ENCODE peak calls at places on chromosomes 11 and 22, in ten cellular contexts. G is IMR-90, U is HepG2, J is transverse colon, R is A549, Z is uterus, V is body of pancreas, D is adrenal gland, L is gastrocnemius medialis, N is endothelial cell of umbilical vein. H is an unnamed sample.
A peak's percentile ranks its signal among the peaks of the same experiment; 100 is the strongest.

GRCh38 chr11:125618383-125618782 is 6.6 kb upstream of the CHEK1 start:
- DNase-seq in G (no peak), U (no peak), J (no peak), R (no peak), Z (no peak), V (no peak), D (no peak), L (no peak), N (no peak), H (no peak)

GRCh38 chr11:72625746-72626636 is 48.2 kb downstream of the PDE2A start:
- DNase-seq in G (peak; percentile 27), U (peak; percentile 53), J (peak; percentile 52), R (no peak), Z (no peak), V (peak; percentile 47), D (peak; percentile 79), L (no peak), N (peak; percentile 85), H (peak; percentile 39)

GRCh38 chr11:77159937-77160495 is 32.0 kb downstream of the MYO7A start:
- DNase-seq in G (no peak), U (no peak), J (no peak), R (no peak), Z (no peak), V (no peak), D (no peak), L (no peak), N (no peak), H (no peak)

GRCh38 chr11:112023104-112023503 is 2.1 kb upstream of the DLAT start:
- DNase-seq in G (no peak), U (peak; percentile 6), J (no peak), R (no peak), Z (no peak), V (no peak), D (no peak), L (no peak), N (no peak), H (no peak)

GRCh38 chr22:47199261-47199948 is 437.0 kb downstream of the TBC1D22A start:
- DNase-seq in G (no peak), U (no peak), J (no peak), R (no peak), Z (no peak), V (peak; percentile 9), D (no peak), L (no peak), N (no peak), H (no peak)

GRCh38 chr11:57787920-57788716 is 26.5 kb downstream of the CTNND1 start:
- DNase-seq in G (no peak), U (peak; percentile 32), J (no peak), R (no peak), Z (no peak), V (no peak), D (no peak), L (no peak), N (no peak), H (peak; percentile 70)

GRCh38 chr11:19472679-19473078 is 231.9 kb upstream of the E2F8 start:
- DNase-seq in G (no peak), U (no peak), J (no peak), R (no peak), Z (no peak), V (no peak), D (no peak), L (no peak), N (no peak), H (no peak)

GRCh38 chr22:29251981-29252978 is 15.5 kb downstream of the RHBDD3 start:
- DNase-seq in G (no peak), U (no peak), J (no peak), R (no peak), Z (no peak), V (no peak), D (no peak), L (no peak), N (no peak), H (no peak)

GRCh38 chr11:102111011-102111786 is 952 bp downstream of the YAP1 start:
- DNase-seq in G (peak; percentile 81), U (peak; percentile 94), J (peak; percentile 71), R (peak; percentile 69), Z (peak; percentile 87), V (peak; percentile 72), D (peak; percentile 81), L (peak; percentile 82), N (peak; percentile 77), H (peak; percentile 78)

GRCh38 chr11:102111787-102112653 is 1.8 kb downstream of the YAP1 start:
- DNase-seq in G (peak; percentile 94), U (peak; percentile 97), J (peak; percentile 43), R (peak; percentile 63), Z (peak; percentile 49), V (peak; percentile 47), D (peak; percentile 56), L (peak; percentile 64), N (peak; percentile 93), H (no peak)

GRCh38 chr11:102112654-102112926 is 2.3 kb downstream of the YAP1 start:
- DNase-seq in G (no peak), U (no peak), J (no peak), R (no peak), Z (no peak), V (no peak), D (no peak), L (no peak), N (no peak), H (no peak)

GRCh38 chr11:102110761-102111010 is 439 bp downstream of the YAP1 start:
- DNase-seq in G (no peak), U (no peak), J (no peak), R (no peak), Z (no peak), V (no peak), D (no peak), L (no peak), N (no peak), H (no peak)

GRCh38 chr11:102109896-102110760 is at the start of gene YAP1:
- DNase-seq in G (peak; percentile 91), U (peak; percentile 83), J (peak; percentile 89), R (peak; percentile 25), Z (peak; percentile 93), V (peak; percentile 87), D (peak; percentile 90), L (peak; percentile 91), N (peak; percentile 89), H (peak; percentile 86)
- TF ChIP-seq POLR2A in G (peak; percentile 61), U (peak; percentile 54), J (peak; percentile 63), R (peak; percentile 25), Z (peak; percentile 78), V (peak; percentile 73), D (peak; percentile 82), L (peak; percentile 60), N (no peak), H (no peak)

GRCh38 chr22:38795569-38795968 is 1.6 kb upstream of the DNAL4 start:
- DNase-seq in G (no peak), U (no peak), J (no peak), R (no peak), Z (no peak), V (no peak), D (no peak), L (no peak), N (no peak), H (no peak)

GRCh38 chr22:38789606-38790005 is 4.3 kb downstream of the DNAL4 start:
- DNase-seq in G (no peak), U (no peak), J (no peak), R (no peak), Z (no peak), V (no peak), D (no peak), L (no peak), N (no peak), H (no peak)

GRCh38 chr22:38792833-38793232 is 1.1 kb downstream of the DNAL4 start:
- DNase-seq in G (peak; percentile 59), U (no peak), J (no peak), R (no peak), Z (no peak), V (no peak), D (no peak), L (no peak), N (no peak), H (no peak)

GRCh38 chr22:38796262-38796957 is 2.5 kb upstream of the DNAL4 start:
- DNase-seq in G (no peak), U (no peak), J (no peak), R (no peak), Z (no peak), V (no peak), D (no peak), L (no peak), N (no peak), H (no peak)

DNA sequence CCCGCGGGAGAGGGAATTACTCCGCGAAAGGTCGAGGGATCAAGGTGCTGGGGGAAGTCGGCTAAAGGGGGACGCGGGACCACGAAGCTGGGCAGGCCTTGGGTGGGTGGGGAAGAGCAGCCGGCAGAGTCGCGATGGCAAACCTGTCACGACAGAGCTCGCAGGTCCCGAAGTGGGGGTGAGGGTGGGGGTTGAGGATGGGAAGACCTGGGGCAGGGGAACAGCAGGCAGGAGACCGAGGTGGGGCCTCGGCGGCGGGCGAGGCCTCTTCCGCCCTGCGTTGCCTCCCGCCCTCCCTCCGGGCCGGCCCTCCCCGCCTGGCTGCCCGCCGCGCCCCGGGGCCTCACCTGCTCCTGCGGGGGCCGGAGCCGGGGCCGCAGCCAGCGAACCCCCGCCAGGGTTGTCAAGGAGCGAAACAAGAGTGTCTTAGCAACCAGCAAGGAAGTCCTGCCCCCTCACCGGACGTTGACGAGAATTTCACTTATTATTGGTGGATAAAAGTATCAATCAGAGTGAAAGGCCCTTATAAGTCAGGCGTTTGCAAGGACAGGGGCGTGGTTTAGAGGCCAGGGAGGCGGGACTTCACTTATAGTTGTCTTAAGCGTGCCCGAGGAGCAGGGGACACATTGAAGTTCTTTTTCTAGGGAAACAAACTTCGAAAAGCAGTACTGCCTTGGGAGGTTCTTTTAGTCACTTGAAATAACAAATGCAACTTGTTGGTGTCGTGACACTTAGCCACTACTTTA is at the start of gene DNAL4:
- DNase-seq in G (peak; percentile 98), U (peak; percentile 96), J (peak; percentile 95), R (peak; percentile 81), Z (peak; percentile 95), V (peak; percentile 97), D (peak; percentile 95), L (peak; percentile 98), N (peak; percentile 99), H (peak; percentile 94)
- TF ChIP-seq POLR2A in G (no peak), U (peak; percentile 43), J (peak; percentile 48), R (no peak), Z (peak; percentile 65), V (peak; percentile 56), D (peak; percentile 62), L (peak; percentile 76), N (peak; percentile 32), H (no peak)

DNA sequence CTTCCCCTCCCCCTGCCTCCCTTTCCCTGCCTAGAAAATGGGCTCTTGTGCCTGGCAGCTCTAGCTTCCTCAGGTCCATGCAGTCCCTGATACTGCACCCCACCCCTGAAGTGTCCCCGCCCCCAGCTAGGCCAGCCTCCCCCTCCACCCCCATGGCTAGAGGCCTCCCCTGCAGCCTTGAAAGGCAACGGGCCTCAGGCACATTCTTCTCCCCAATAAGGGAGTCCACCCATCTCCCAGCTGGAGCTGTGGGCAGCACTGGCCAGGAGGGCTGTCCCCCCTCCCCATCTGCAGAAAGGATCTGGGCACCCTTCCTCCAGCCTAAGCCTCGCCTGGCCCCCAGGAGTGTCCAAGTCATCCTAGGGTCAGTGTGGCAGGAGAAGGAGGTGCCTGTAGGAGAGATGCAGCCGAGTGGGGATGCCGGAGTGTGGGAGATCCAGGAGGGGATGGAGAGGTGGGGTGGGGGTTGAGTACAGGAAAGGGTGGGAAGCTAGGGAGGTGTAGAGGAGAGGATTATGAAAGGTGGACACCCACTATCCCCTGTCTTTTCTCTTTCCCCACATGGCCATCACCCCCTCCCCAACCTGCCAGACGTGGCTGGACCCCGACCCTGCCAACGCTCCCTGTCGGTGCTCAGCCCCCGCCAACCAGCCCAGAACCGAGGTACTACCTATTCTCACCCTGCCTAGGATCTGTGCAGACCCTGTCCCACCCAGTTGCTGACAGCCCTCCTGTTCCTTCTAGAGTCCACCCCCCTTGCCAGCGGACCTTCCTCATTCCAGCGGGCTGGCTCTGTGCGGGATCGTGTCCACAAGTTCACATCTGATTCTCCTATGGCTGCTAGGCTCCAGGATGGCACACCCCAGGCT is 9.3 kb downstream of the SMTN start:
- DNase-seq in G (no peak), U (no peak), J (peak; percentile 54), R (no peak), Z (peak; percentile 77), V (no peak), D (no peak), L (no peak), N (no peak), H (no peak)
- TF ChIP-seq POLR2A in G (no peak), U (no peak), J (no peak), R (no peak), Z (peak; percentile 30), V (no peak), D (no peak), L (no peak), N (no peak), H (no peak)

DNA sequence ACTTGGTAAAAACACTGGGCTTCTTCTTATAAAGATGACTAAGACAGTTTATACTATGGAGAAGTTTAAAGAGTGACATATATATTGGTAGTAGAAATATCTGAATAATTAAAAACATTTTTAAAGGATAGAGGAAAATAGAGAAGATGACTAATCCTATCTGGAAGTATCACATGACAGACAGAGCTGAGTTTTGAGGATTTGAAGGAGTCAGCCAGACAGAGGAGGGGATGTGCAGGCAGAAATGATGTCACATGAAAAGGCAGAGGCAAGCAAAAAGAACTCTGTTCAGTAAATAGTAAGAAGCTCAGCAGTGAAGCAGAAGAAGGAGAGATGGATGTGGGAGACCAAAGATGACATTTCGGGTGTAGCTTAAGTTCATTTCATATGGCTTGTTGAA is 1.6 kb downstream of the OR10A2 start:
- DNase-seq in G (peak; percentile 58), U (no peak), J (no peak), R (no peak), Z (no peak), V (no peak), D (no peak), L (no peak), N (no peak), H (no peak)
- TF ChIP-seq POLR2A in G (no peak), U (no peak), J (no peak), R (no peak), Z (no peak), V (no peak), D (no peak), L (no peak), N (no peak), H (no peak)

H was measured in breast epithelium.